ENCODE peak calls at places on chromosomes 6 and 20, in nine cellular contexts. J is ACHN; Y is Ammon's horn; F is activated CD8-positive, alpha-beta memory T cell treated with anti-CD3 and anti-CD28 coated beads for 24 hours; V is RKO; U is heart right ventricle; B is NCI-H1105; O is GM12891; K is heart left ventricle. T is an unnamed sample.

GRCh38 chr6:6494677-6495076 is 93.8 kb upstream of the LY86 start:
- DNase-seq in O (peak; percentile 43), V (peak; percentile 16), B (no peak), K (peak; percentile 77), J (peak; percentile 30), F (no peak), U (peak; percentile 55), Y (no peak), T (peak; percentile 64)

GRCh38 chr20:57560554-57561355 is at the start of gene PCK1:
- DNase-seq in Y (no peak), B (no peak), V (no peak), J (peak; percentile 91), U (peak; percentile 59), O (no peak), F (no peak), K (peak; percentile 70), T (peak; percentile 47)

GRCh38 chr6:1554881-1555569 is 54.7 kb upstream of the FOXC1 start:
- DNase-seq in J (no peak), K (peak; percentile 89), O (peak; percentile 78), F (peak; percentile 80), U (peak; percentile 68), B (no peak), V (no peak), Y (peak; percentile 71), T (peak; percentile 84)

GRCh38 chr6:98039876-98040605 is 757.0 kb upstream of the MMS22L start:
- DNase-seq in Y (peak; percentile 59), K (no peak), J (peak; percentile 16), U (no peak), F (no peak), B (no peak), O (no peak), V (peak; percentile 3), T (no peak)

GRCh38 chr20:813386-813785 is 20.1 kb upstream of the FAM110A start:
- DNase-seq in V (no peak), Y (no peak), K (no peak), U (no peak), J (no peak), F (no peak), O (no peak), B (no peak), T (no peak)

GRCh38 chr20:63330940-63331339 is 30.2 kb downstream of the CHRNA4 start:
- DNase-seq in V (no peak), K (peak; percentile 56), U (no peak), O (no peak), J (no peak), F (no peak), B (no peak), Y (no peak), T (peak; percentile 27)

GRCh38 chr6:132399376-132400074 is 1.8 kb downstream of the MOXD1 start:
- DNase-seq in F (no peak), Y (no peak), U (no peak), V (no peak), J (peak; percentile 66), K (no peak), B (no peak), O (no peak), T (no peak)

GRCh38 chr20:19743650-19744015 is 14.4 kb upstream of the RIN2 start:
- DNase-seq in U (no peak), F (no peak), V (no peak), O (no peak), B (no peak), Y (no peak), J (no peak), K (no peak), T (no peak)

GRCh38 chr20:21143194-21143890 is 17.5 kb downstream of the KIZ start:
- DNase-seq in Y (no peak), K (no peak), O (no peak), U (no peak), J (no peak), V (no peak), F (no peak), B (no peak), T (no peak)

GRCh38 chr20:53707341-53708102 is 113.9 kb upstream of the ZNF217 start:
- DNase-seq in J (peak; percentile 22), O (no peak), U (peak; percentile 16), B (no peak), V (no peak), K (no peak), F (peak; percentile 68), Y (peak; percentile 37), T (no peak)

GRCh38 chr20:25032065-25032477 is 25.9 kb downstream of the ACSS1 start:
- DNase-seq in J (no peak), F (no peak), U (no peak), B (no peak), O (no peak), K (no peak), Y (peak; percentile 73), V (no peak), T (peak; percentile 8)

GRCh38 chr20:50395258-50395729 is 114.9 kb upstream of the PTPN1 start:
- DNase-seq in U (peak; percentile 44), O (no peak), Y (peak; percentile 34), B (no peak), F (no peak), J (no peak), K (peak; percentile 86), V (no peak), T (peak; percentile 90)

GRCh38 chr6:132818404-132819359 is 4.3 kb downstream of the RPS12 start:
- DNase-seq in J (no peak), V (peak; percentile 52), O (no peak), U (no peak), F (peak; percentile 73), K (no peak), B (no peak), Y (no peak), T (no peak)

GRCh38 chr20:31992086-31992485 is 18.2 kb upstream of the CCM2L start:
- DNase-seq in O (no peak), F (no peak), U (no peak), J (no peak), K (no peak), B (no peak), V (no peak), Y (no peak), T (no peak)

GRCh38 chr20:59006864-59007757 is at the start of gene CTSZ:
- DNase-seq in U (peak; percentile 51), B (no peak), V (peak; percentile 70), F (peak; percentile 79), J (peak; percentile 51), Y (peak; percentile 41), K (peak; percentile 89), O (peak; percentile 61), T (peak; percentile 79)

GRCh38 chr6:53174996-53175395 is 26.4 kb upstream of the GCM1 start:
- DNase-seq in B (no peak), J (no peak), Y (no peak), U (no peak), V (no peak), O (no peak), K (no peak), F (no peak), T (no peak)

GRCh38 chr20:62143976-62144825 is 632 bp downstream of the SS18L1 start:
- DNase-seq in V (peak; percentile 71), J (peak; percentile 59), Y (peak; percentile 57), O (no peak), F (peak; percentile 82), K (peak; percentile 79), U (peak; percentile 60), B (peak; percentile 31), T (peak; percentile 67)

GRCh38 chr6:7050911-7051779 is 56.6 kb upstream of the RREB1 start:
- DNase-seq in B (peak; percentile 49), O (peak; percentile 35), K (peak; percentile 79), F (peak; percentile 67), Y (peak; percentile 18), V (peak; percentile 94), U (peak; percentile 38), J (peak; percentile 76), T (peak; percentile 76)

GRCh38 chr20:32804817-32805216 is 14.9 kb upstream of the MAPRE1 start:
- DNase-seq in Y (no peak), K (no peak), F (no peak), O (no peak), B (no peak), U (no peak), J (no peak), V (no peak), T (no peak)

GRCh38 chr20:31606928-31607639 is 2.0 kb downstream of the ID1 start:
- DNase-seq in F (no peak), U (peak; percentile 50), Y (no peak), K (peak; percentile 67), J (no peak), B (peak; percentile 80), V (no peak), O (no peak), T (no peak)

GRCh38 chr20:14879020-14879697 is 541.7 kb upstream of the FLRT3 start:
- DNase-seq in O (no peak), B (no peak), K (no peak), J (no peak), V (peak; percentile 54), F (no peak), Y (no peak), U (no peak), T (no peak)

GRCh38 chr6:161575508-161576254 is 301.8 kb upstream of the AGPAT4 start:
- DNase-seq in O (no peak), J (no peak), V (no peak), U (no peak), F (no peak), Y (peak; percentile 11), K (no peak), B (no peak), T (no peak)

GRCh38 chr6:168189679-168190405 is 110.8 kb upstream of the FRMD1 start:
- DNase-seq in V (no peak), U (no peak), Y (no peak), B (no peak), O (no peak), F (no peak), J (no peak), K (peak; percentile 40), T (no peak)

GRCh38 chr6:5584072-5584471 is 322.8 kb downstream of the FARS2 start:
- DNase-seq in J (no peak), Y (no peak), V (no peak), U (no peak), F (no peak), O (no peak), B (no peak), K (no peak), T (no peak)

GRCh38 chr20:9112541-9113515 is 43.9 kb downstream of the PLCB4 start:
- DNase-seq in F (no peak), O (no peak), K (no peak), B (no peak), Y (peak; percentile 10), J (peak; percentile 45), U (peak; percentile 60), V (no peak), T (no peak)

GRCh38 chr6:10411131-10411914 is 3.6 kb downstream of the TFAP2A start:
- DNase-seq in J (peak; percentile 28), U (no peak), O (no peak), K (no peak), V (peak; percentile 43), F (no peak), B (peak; percentile 33), Y (no peak), T (no peak)

GRCh38 chr6:137911675-137912158 is 44.7 kb downstream of the TNFAIP3 start:
- DNase-seq in K (no peak), F (no peak), O (no peak), V (no peak), U (no peak), J (no peak), B (no peak), Y (no peak), T (no peak)

GRCh38 chr20:62196286-62196685 is 13.5 kb downstream of the MTG2 start:
- DNase-seq in J (no peak), K (no peak), V (no peak), U (no peak), Y (no peak), F (no peak), O (no peak), B (no peak), T (peak; percentile 15)

GRCh38 chr6:110944681-110945151 is 13.8 kb upstream of the GTF3C6 start:
- DNase-seq in K (no peak), U (no peak), O (peak; percentile 46), F (peak; percentile 66), V (peak; percentile 98), Y (peak; percentile 58), J (peak; percentile 74), B (no peak), T (no peak)

GRCh38 chr6:146200136-146200708 is 171.4 kb downstream of the GRM1 start:
- DNase-seq in F (no peak), B (peak; percentile 12), V (no peak), U (no peak), O (no peak), Y (peak; percentile 58), K (no peak), J (no peak), T (no peak)

T was measured in psoas muscle.